ENCODE peak calls at places on chromosomes 7 and 10, in ten cellular contexts. P, Y, X, V, L, T, I, E, U and Q are unnamed samples.

GRCh38 chr10:1402016-1402820 is 335.1 kb downstream of the ADARB2 start:
- DNase-seq in X (no peak), T (no peak), Y (no peak), U (peak; percentile 33), L (no peak), E (no peak), V (no peak), P (no peak), I (no peak), Q (peak; percentile 65)

GRCh38 chr7:112195717-112196116 is 10.5 kb downstream of the DOCK4 start:
- DNase-seq in V (no peak), P (no peak), I (no peak), E (no peak), Y (no peak), U (no peak), L (no peak), X (no peak), T (no peak), Q (no peak)

GRCh38 chr10:70090951-70091350 is 38.3 kb downstream of the MACROH2A2 start:
- DNase-seq in U (no peak), V (no peak), T (no peak), Y (no peak), L (no peak), P (no peak), X (no peak), I (no peak), E (peak; percentile 96), Q (no peak)

GRCh38 chr10:71379118-71379781 is 17.5 kb upstream of the CDH23 start:
- DNase-seq in E (no peak), P (no peak), Y (no peak), V (no peak), L (no peak), X (no peak), T (no peak), U (no peak), I (no peak), Q (no peak)

GRCh38 chr7:152969839-152970238 is 210.3 kb downstream of the ACTR3B start:
- DNase-seq in E (no peak), V (no peak), I (no peak), X (no peak), L (no peak), T (no peak), U (no peak), Y (no peak), P (no peak), Q (no peak)

GRCh38 chr7:132428247-132428919 is 147.9 kb downstream of the PLXNA4 start:
- DNase-seq in P (no peak), T (no peak), E (no peak), L (no peak), I (peak; percentile 55), Y (no peak), X (no peak), U (peak; percentile 69), V (no peak), Q (no peak)

GRCh38 chr7:54076619-54077018 is 465.6 kb upstream of the VSTM2A start:
- DNase-seq in U (no peak), X (no peak), T (no peak), I (no peak), P (no peak), L (no peak), Y (no peak), V (no peak), E (no peak), Q (no peak)

GRCh38 chr7:134962270-134962669 is 24.0 kb upstream of the AGBL3 start:
- DNase-seq in X (no peak), P (no peak), T (no peak), U (no peak), I (no peak), Y (no peak), V (no peak), L (no peak), E (no peak), Q (no peak)

GRCh38 chr10:73968101-73968515 is 29.8 kb upstream of the VCL start:
- DNase-seq in V (no peak), I (peak; percentile 67), L (no peak), P (no peak), E (no peak), Y (no peak), U (no peak), X (no peak), T (no peak), Q (peak; percentile 78)

GRCh38 chr10:73965890-73966768 is 31.8 kb upstream of the VCL start:
- DNase-seq in L (peak; percentile 99), X (peak; percentile 34), U (no peak), P (peak; percentile 99), E (peak; percentile 63), V (peak; percentile 43), Y (peak; percentile 81), T (peak; percentile 76), I (peak; percentile 94), Q (peak; percentile 85)

GRCh38 chr10:73967544-73967943 is 30.4 kb upstream of the VCL start:
- DNase-seq in E (no peak), T (no peak), U (no peak), I (no peak), L (no peak), P (no peak), V (no peak), X (no peak), Y (no peak), Q (no peak)

GRCh38 chr10:73964743-73965142 is 33.2 kb upstream of the VCL start:
- DNase-seq in E (no peak), X (no peak), U (no peak), L (no peak), I (no peak), T (no peak), P (no peak), Y (no peak), V (no peak), Q (no peak)

DNA sequence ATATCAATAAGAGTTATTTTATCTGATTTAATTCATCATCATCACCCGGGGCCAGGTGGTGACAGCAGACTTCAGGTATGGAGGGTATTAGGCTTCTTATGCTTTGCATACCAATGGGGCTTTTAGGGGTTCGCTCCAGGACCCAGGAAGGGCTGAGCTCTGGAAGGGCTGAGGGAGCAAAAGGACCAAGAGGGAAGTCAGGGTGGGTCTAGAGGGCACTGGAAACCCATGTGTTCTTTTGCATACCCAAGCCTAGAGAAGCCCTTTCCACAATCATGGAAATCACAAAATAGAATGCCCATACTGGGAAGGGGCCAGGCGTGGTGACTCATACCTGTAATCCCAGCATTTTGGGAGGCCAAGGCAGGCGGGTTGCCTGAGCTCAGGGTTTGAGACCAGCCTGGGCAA is 30.9 kb upstream of the VCL start:
- DNase-seq in L (no peak), E (no peak), U (no peak), T (no peak), Y (no peak), V (no peak), X (no peak), P (no peak), I (no peak), Q (no peak)
- TF ChIP-seq POLR2A in L (no peak), E (no peak), U (no peak), T (no peak), Y (no peak), V (no peak), X (no peak), P (no peak), I (no peak), Q (no peak)

GRCh38 chr7:150417239-150417638 is 33.2 kb upstream of the GIMAP8 start:
- DNase-seq in I (no peak), T (no peak), Y (no peak), L (no peak), X (peak; percentile 12), P (no peak), E (no peak), U (no peak), V (no peak), Q (peak; percentile 68)

GRCh38 chr7:150420242-150420641 is 30.2 kb upstream of the GIMAP8 start:
- DNase-seq in P (no peak), E (no peak), X (peak; percentile 12), L (no peak), I (no peak), T (no peak), U (no peak), Y (no peak), V (no peak), Q (peak; percentile 5)

GRCh38 chr7:150420987-150421674 is 29.3 kb upstream of the GIMAP8 start:
- DNase-seq in I (peak; percentile 80), P (peak; percentile 77), Y (peak; percentile 92), U (peak; percentile 85), E (peak; percentile 70), X (peak; percentile 84), V (peak; percentile 69), T (peak; percentile 89), L (peak; percentile 58), Q (peak; percentile 96)

GRCh38 chr7:150415161-150416160 is 35.0 kb upstream of the GIMAP8 start:
- DNase-seq in U (no peak), V (no peak), X (peak; percentile 10), L (no peak), Y (no peak), P (no peak), I (no peak), E (peak; percentile 89), T (no peak), Q (peak; percentile 52)

DNA sequence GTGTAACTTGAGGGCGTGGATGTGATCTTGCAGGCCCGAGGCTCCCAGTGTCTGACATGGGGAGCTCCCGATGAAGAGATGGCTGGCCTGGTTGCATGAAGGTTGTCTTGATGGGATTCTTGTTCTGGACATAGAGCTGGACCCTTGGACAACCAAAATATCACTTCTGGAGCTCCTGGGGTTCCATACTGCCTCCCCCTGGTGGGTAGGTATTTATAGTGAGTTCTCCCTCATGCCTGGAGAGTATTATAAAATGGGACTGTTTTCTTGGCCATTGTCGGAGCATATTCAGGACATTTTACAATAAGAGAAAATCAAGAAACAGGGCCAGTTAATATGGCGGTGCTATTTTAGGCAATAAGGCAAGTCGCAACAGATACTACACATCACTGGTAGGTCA is 32.6 kb upstream of the GIMAP8 start:
- DNase-seq in T (no peak), P (no peak), L (no peak), V (no peak), X (no peak), E (no peak), Y (no peak), I (no peak), U (no peak), Q (peak; percentile 3)
- TF ChIP-seq CTCF in T (no peak), P (peak; percentile 41), L (peak; percentile 9), V (no peak), X (no peak), E (no peak), Y (peak; percentile 12), I (no peak), U (no peak), Q (no peak)

DNA sequence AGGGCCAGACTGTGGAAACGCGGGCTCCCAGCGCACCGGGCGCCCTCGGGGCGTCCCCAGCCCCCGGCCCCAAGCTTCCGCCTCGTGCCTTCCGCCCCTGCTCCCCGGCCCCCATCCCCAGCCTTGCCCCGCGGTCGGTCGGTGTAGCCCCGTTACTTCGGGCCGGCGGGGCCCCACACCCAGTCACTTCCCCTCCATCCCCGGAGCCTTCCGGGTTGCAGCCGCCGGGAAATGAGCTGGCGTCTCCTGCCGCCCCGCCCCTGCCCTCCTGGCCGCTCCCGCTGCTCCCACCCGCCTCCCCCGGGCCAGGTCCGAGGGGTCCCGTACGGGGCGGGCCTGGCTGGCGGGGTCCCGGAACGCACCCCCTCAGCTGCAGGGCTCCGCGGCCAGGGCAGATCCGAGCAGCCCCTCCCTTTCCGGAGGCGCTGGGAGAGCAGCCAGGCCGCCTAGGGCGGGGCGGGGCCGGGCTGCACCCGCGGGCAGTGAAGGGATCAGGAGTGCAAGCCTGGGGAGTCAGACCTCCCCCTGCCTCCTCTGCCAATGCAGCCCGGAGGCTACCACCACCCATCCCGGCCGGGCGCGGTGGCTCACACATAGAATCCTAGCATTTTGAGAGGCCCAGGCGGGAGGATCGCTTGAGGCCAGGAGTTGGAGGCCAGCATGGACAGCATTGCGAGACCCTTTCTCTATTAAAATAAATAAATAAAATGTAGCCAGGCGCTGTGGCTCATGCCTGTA is 709 bp downstream of the ARPC1B start:
- DNase-seq in U (peak; percentile 88), L (peak; percentile 41), Y (peak; percentile 84), E (peak; percentile 64), P (no peak), V (peak; percentile 67), T (peak; percentile 88), I (peak; percentile 72), X (peak; percentile 79), Q (peak; percentile 95)
- TF ChIP-seq POLR2A in U (peak; percentile 41), L (no peak), Y (peak; percentile 31), E (peak; percentile 33), P (no peak), V (peak; percentile 45), T (peak; percentile 62), I (peak; percentile 57), X (peak; percentile 19), Q (no peak)

DNA sequence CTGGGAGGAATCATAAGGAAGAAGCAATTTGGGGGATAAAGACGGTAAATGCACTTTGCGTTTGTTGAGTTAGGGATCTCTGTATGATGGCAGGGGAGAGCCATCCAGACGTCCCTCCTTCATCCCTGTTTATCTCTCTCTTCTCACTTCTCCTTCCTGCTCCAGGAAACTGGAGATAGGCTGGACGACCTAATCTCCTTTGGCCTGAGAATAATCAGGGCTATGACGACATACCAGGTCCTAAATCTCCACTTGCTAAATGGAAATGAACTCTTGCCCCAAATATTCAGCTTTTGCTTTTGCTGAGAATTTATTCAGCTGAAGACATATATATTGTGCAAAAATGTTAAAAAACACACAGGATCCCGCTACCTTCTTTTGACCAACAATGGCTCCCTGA is 182.9 kb upstream of the INHBA start:
- DNase-seq in I (no peak), E (no peak), U (no peak), L (peak; percentile 55), V (no peak), Y (no peak), X (no peak), P (no peak), T (no peak), Q (no peak)
- TF ChIP-seq CTCF in I (no peak), E (no peak), U (no peak), L (no peak), V (no peak), Y (no peak), X (no peak), P (no peak), T (no peak), Q (no peak)